ENCODE peak calls at places on chromosome 3, in seven cellular contexts. U is lower leg skin, L is endothelial cell of umbilical vein, O is neural crest cell, Y is brain microvascular endothelial cell, Z is endothelial cell, D is heart left ventricle. H is an unnamed sample.

GRCh38 chr3:126934149-126934548 is 48.8 kb upstream of the PLXNA1 start:
- DNase-seq in U (peak), L (no peak), O (no peak), Y (peak), Z (no peak), D (no peak), H (no peak)

GRCh38 chr3:126544596-126545281 is 14.0 kb downstream of the C3orf22 start:
- DNase-seq in U (peak), L (no peak), O (no peak), Y (no peak), Z (peak), D (peak), H (peak)

GRCh38 chr3:36312351-36312750 is 68.0 kb upstream of the STAC start:
- DNase-seq in U (no peak), L (no peak), O (no peak), Y (no peak), Z (no peak), D (no peak), H (no peak)

GRCh38 chr3:177466076-177466475 is 268.8 kb upstream of the TBL1XR1 start:
- DNase-seq in U (no peak), L (no peak), O (no peak), Y (no peak), Z (no peak), D (no peak), H (no peak)

GRCh38 chr3:72836923-72837322 is 11.3 kb downstream of the SHQ1 start:
- DNase-seq in U (peak), L (no peak), O (no peak), Y (no peak), Z (no peak), D (peak), H (peak)

GRCh38 chr3:36843065-36844051 is 79.0 kb upstream of the DCLK3 start:
- DNase-seq in U (no peak), L (peak), O (peak), Y (peak), Z (peak), D (no peak), H (peak)

GRCh38 chr3:187678869-187679268 is 8.7 kb upstream of the SST start:
- DNase-seq in U (no peak), L (peak), O (peak), Y (peak), Z (peak), D (peak), H (no peak)

GRCh38 chr3:126261037-126261436 is 80.7 kb upstream of the ALDH1L1 start:
- DNase-seq in U (peak), L (peak), O (peak), Y (no peak), Z (no peak), D (no peak), H (no peak)

GRCh38 chr3:156599475-156599874 is 44.6 kb upstream of the SSR3 start:
- DNase-seq in U (no peak), L (no peak), O (no peak), Y (no peak), Z (no peak), D (no peak), H (no peak)

GRCh38 chr3:45224824-45225464 is 1.1 kb downstream of the TMEM158 start:
- DNase-seq in U (peak), L (peak), O (peak), Y (peak), Z (peak), D (peak), H (peak)
- TF ChIP-seq CTCF in U (no peak), L (peak), O (peak), Y (peak), Z (peak), D (peak), H (peak)

DNA sequence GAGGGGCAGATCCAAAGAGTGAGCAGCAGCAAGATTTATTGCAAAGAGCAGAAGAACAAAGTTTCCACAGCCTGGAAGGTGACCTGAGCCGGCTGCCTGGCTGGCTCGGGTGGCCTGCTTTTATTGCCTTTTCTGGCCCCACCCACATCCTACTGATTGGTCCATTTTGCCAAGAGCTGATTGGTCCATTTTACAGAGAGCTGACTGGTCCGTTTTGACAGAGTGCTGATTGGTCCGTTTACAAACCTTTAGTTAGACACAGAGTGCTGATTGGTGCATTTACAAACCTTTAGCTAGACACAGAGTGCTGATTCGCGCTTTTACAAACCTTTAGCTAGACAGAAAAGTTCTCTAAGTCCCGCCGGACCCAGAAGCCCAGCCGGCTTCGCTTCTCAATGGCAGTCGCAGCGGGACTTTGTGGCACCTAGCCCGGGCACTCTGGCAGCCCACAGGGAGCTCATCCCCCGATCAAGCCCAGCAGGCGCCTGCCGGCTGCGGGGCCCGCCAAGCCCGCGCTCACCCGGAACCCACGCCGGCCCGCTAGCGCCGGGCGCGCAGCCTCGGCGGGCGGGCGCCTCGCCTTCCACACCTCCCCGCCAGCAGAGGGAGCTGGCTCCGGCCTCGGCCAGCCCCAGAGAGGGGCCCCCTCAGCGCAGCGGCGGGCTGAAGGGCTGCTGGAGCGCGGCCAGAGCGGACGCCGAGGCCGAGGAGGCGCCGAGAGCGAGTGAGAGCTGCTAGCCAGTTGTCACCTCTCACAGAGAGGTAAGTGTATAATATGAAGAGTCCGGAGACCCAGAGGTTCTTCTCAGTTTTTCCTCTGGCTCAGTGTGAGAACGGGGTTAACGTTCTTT is 339.2 kb downstream of the CHL1 start:
- DNase-seq in U (no peak), L (no peak), O (no peak), Y (peak), Z (no peak), D (no peak), H (no peak)
- TF ChIP-seq CTCF in U (no peak), L (no peak), O (no peak), Y (no peak), Z (no peak), D (peak), H (no peak)

GRCh38 chr3:128094295-128095151 is 29.1 kb downstream of the RUVBL1 start:
- DNase-seq in U (no peak), L (peak), O (no peak), Y (peak), Z (no peak), D (no peak), H (no peak)
- TF ChIP-seq CTCF in U (no peak), L (no peak), O (no peak), Y (peak), Z (no peak), D (no peak), H (no peak)

GRCh38 chr3:54837964-54838363 is 89.9 kb downstream of the LRTM1 start:
- DNase-seq in U (no peak), L (no peak), O (no peak), Y (peak), Z (no peak), D (no peak), H (no peak)
- TF ChIP-seq CTCF in U (no peak), L (no peak), O (peak), Y (peak), Z (no peak), D (no peak), H (no peak)

GRCh38 chr3:32506466-32506865 is 3.8 kb upstream of the CMTM6 start:
- DNase-seq in U (no peak), L (no peak), O (no peak), Y (no peak), Z (no peak), D (no peak), H (no peak)
- TF ChIP-seq CTCF in U (no peak), L (no peak), O (no peak), Y (no peak), Z (no peak), D (no peak), H (no peak)

GRCh38 chr3:132254076-132254755 is 63.0 kb upstream of the ACP3 start:
- DNase-seq in U (no peak), L (no peak), O (no peak), Y (no peak), Z (no peak), D (no peak), H (no peak)
- TF ChIP-seq CTCF in U (no peak), L (no peak), O (no peak), Y (no peak), Z (no peak), D (no peak), H (no peak)

GRCh38 chr3:196741401-196741761 is 1.7 kb downstream of the PAK2 start:
- DNase-seq in U (no peak), L (no peak), O (no peak), Y (no peak), Z (no peak), D (no peak), H (no peak)

GRCh38 chr3:196740476-196741400 is 1.1 kb downstream of the PAK2 start:
- DNase-seq in U (no peak), L (peak), O (no peak), Y (peak), Z (no peak), D (peak), H (no peak)

GRCh38 chr3:196737655-196738054 is 2.0 kb upstream of the PAK2 start:
- DNase-seq in U (no peak), L (no peak), O (no peak), Y (no peak), Z (no peak), D (no peak), H (no peak)

GRCh38 chr3:196736670-196737374 is 2.8 kb upstream of the PAK2 start:
- DNase-seq in U (no peak), L (no peak), O (no peak), Y (no peak), Z (no peak), D (no peak), H (no peak)

DNA sequence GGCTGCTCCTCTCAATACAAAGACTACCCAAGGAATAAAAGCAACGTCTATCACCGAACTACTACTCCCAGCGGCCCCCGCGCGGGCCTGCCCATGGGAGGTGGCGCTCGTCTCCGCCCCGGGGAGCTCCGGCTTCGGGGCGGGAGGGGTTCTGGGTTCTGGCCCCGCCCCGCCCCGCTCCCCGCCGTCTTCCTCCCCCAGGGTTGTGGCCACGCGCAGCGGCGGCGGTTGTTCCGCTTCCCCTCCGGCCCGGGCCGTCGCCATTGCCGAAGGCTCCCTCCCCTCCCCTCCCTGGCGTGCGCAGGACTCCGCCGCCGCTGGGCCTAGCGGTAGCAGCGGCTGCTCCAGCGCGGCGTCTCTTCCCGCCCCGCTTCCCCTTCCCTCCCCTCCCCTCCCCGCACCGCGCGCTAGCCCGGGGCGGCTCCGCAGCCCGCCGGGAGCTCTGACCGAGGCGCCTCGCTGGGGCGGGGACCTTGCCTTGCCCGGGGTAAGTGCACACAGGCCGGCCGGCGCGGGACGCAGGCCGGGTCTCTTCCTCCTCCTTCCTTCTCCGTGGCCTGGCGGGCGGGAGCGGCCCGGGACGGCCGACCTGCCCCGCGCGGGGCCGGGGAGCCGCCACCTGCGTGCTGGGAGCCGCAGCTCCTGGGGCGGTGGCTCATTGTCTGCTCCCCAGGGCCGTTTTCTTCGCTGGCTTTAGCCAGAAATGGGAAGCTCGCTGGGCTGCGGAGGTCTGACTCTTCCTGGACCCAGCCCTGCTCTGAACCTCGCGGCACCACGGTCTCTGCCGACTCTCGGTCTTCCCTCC is at the start of gene PAK2:
- DNase-seq in U (peak), L (peak), O (peak), Y (peak), Z (peak), D (peak), H (peak)
- TF ChIP-seq CTCF in U (no peak), L (no peak), O (no peak), Y (peak), Z (no peak), D (no peak), H (peak)

DNA sequence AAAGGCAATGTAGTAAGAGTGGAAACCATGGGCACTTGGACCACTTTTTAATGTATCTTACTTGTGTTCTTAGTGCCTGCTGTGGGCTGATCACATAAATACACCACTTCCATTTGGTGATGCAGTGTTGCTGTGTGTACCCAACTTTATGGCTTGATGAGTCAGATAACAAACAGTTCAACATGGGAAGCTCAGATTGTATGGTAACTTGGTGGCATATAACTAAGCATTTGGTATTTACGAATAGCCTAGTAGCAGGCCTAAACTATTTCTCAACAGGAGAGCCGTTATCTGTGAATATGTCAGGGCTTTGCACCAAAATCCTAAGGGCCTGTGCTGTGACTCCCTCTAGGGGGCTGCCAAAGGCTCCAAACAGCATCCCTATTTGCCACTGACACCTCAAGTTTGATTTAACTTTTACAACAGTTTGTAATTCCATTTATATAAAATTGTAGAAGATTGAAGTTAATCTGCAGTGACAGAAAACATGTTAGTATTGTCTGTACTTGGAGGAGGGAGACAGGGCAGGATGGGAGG is 640.4 kb upstream of the CADM2 start:
- DNase-seq in U (no peak), L (no peak), O (no peak), Y (no peak), Z (no peak), D (no peak), H (no peak)
- TF ChIP-seq CTCF in U (no peak), L (no peak), O (no peak), Y (no peak), Z (no peak), D (no peak), H (no peak)

DNA sequence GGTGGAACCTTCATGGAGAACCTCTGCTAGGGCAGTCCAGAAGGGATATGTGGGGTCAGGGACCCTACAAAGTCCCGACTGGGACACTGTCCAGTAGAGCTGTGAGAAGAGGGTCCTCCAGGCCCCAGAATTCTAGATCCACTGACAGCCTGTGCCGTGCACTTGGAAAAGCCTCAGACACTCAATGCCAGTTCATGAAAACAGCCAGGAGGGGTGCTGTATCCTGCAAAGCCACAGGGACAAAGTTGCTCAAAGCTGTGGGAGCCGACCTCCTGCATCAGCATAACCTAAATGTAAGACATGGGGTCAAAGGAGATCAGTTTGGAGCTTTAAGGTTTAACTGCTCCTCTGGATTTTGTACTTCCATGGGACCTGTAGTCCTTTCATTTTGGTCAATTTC is 448.8 kb upstream of the CADM2 start:
- DNase-seq in U (no peak), L (no peak), O (no peak), Y (no peak), Z (no peak), D (no peak), H (no peak)
- TF ChIP-seq CTCF in U (no peak), L (no peak), O (no peak), Y (no peak), Z (no peak), D (no peak), H (no peak)

H was measured in dorsolateral prefrontal cortex.